ENCODE peak calls at places on chromosomes 5 and 9, in five cellular contexts. Y, V, K, M and D are unnamed samples.

GRCh38 chr5:114362197-114362976 is 517 bp downstream of the KCNN2 start:
- DNase-seq in K (peak; percentile 6), Y (peak; percentile 38), V (no peak), M (no peak), D (no peak)

GRCh38 chr5:61357745-61358144 is 25.7 kb downstream of the ZSWIM6 start:
- DNase-seq in M (no peak), K (peak; percentile 44), Y (no peak), V (no peak), D (no peak)

GRCh38 chr5:114223866-114224265 is 138.0 kb upstream of the KCNN2 start:
- DNase-seq in K (peak; percentile 47), V (no peak), M (no peak), Y (no peak), D (no peak)

GRCh38 chr9:97928968-97929604 is 6.8 kb upstream of the TRMO start:
- DNase-seq in M (no peak), V (no peak), K (no peak), Y (no peak), D (no peak)

GRCh38 chr5:20654746-20655145 is 666.7 kb upstream of the CDH18 start:
- DNase-seq in K (no peak), M (no peak), V (no peak), Y (no peak), D (no peak)

GRCh38 chr5:66469684-66470083 is 126.5 kb upstream of the MAST4 start:
- DNase-seq in M (no peak), V (no peak), K (no peak), Y (no peak), D (no peak)

GRCh38 chr5:26192496-26192895 is 845.9 kb downstream of the CDH9 start:
- DNase-seq in Y (no peak), M (no peak), V (no peak), K (peak; percentile 78), D (no peak)

GRCh38 chr5:80275347-80275746 is 19.5 kb upstream of the SERINC5 start:
- DNase-seq in V (no peak), M (no peak), Y (peak; percentile 21), K (peak; percentile 17), D (peak; percentile 58)

GRCh38 chr5:31894131-31894530 is 255.2 kb downstream of the PDZD2 start:
- DNase-seq in V (no peak), K (no peak), M (no peak), Y (no peak), D (peak; percentile 9)

GRCh38 chr9:70998962-70999361 is 122.5 kb downstream of the TRPM3 start:
- DNase-seq in M (no peak), V (no peak), K (peak; percentile 41), Y (peak; percentile 27), D (no peak)

GRCh38 chr5:79236970-79237734 is 1.2 kb downstream of the JMY start:
- DNase-seq in M (peak; percentile 16), K (peak; percentile 13), Y (peak; percentile 45), V (no peak), D (peak; percentile 25)

GRCh38 chr5:50929174-50929573 is 262.7 kb downstream of the PARP8 start:
- DNase-seq in Y (no peak), V (no peak), M (no peak), K (no peak), D (no peak)

GRCh38 chr5:138445547-138446271 is 6.9 kb downstream of the REEP2 start:
- DNase-seq in K (no peak), V (no peak), Y (no peak), M (no peak), D (no peak)

GRCh38 chr9:12774861-12775367 is at the start of gene LURAP1L:
- DNase-seq in K (peak; percentile 77), Y (peak; percentile 83), V (no peak), M (peak; percentile 14), D (peak; percentile 58)

GRCh38 chr5:136212252-136212721 is 19.3 kb upstream of the SMIM32 start:
- DNase-seq in K (peak; percentile 26), M (no peak), V (no peak), Y (peak; percentile 48), D (peak; percentile 55)

GRCh38 chr9:121376214-121376830 is 6.3 kb upstream of the STOM start:
- DNase-seq in K (no peak), Y (peak; percentile 46), V (no peak), M (no peak), D (no peak)

GRCh38 chr5:19866088-19866446 is 121.9 kb downstream of the CDH18 start:
- DNase-seq in Y (no peak), M (no peak), V (peak; percentile 9), K (no peak), D (no peak)